ENCODE peak calls at places on chromosomes 5 and 9, in nine cellular contexts. J, Y, S, B, X, G, T, E and D are unnamed samples.

GRCh38 chr5:34655354-34655991 is 655 bp upstream of the RAI14 start:
- DNase-seq in T (peak; percentile 8), S (peak; percentile 90), J (peak; percentile 13), B (peak; percentile 89), E (peak; percentile 38), X (peak; percentile 86), G (no peak), Y (peak; percentile 58), D (no peak)

GRCh38 chr9:70419546-70420266 is 5.2 kb upstream of the KLF9 start:
- DNase-seq in J (peak; percentile 88), B (peak; percentile 92), G (peak; percentile 77), X (peak; percentile 98), Y (peak; percentile 73), S (peak; percentile 93), E (peak; percentile 74), T (peak; percentile 83), D (peak; percentile 65)

GRCh38 chr5:92102313-92102712 is 719.2 kb upstream of the ARRDC3 start:
- DNase-seq in G (no peak), B (no peak), E (no peak), T (no peak), Y (no peak), J (no peak), S (no peak), X (no peak), D (no peak)

GRCh38 chr9:14096182-14096922 is 217.6 kb downstream of the NFIB start:
- DNase-seq in T (no peak), X (peak; percentile 30), G (no peak), B (peak; percentile 82), E (no peak), J (no peak), Y (no peak), S (peak; percentile 96), D (peak; percentile 90)

GRCh38 chr5:23440703-23441102 is 66.7 kb upstream of the PRDM9 start:
- DNase-seq in J (no peak), B (no peak), X (no peak), G (no peak), T (no peak), S (no peak), Y (no peak), E (no peak), D (no peak)

GRCh38 chr5:74581988-74582365 is 58.6 kb downstream of the ENC1 start:
- DNase-seq in G (no peak), E (no peak), Y (no peak), S (peak; percentile 36), T (no peak), J (no peak), B (no peak), X (no peak), D (no peak)

GRCh38 chr9:117555964-117556629 is 141.2 kb upstream of the ASTN2 start:
- DNase-seq in J (no peak), X (peak; percentile 21), Y (peak; percentile 71), G (no peak), S (no peak), E (peak; percentile 83), B (peak; percentile 15), T (peak; percentile 14), D (no peak)

GRCh38 chr5:85017271-85017670 is 632.6 kb upstream of the EDIL3 start:
- DNase-seq in Y (no peak), E (no peak), B (no peak), T (no peak), X (no peak), J (no peak), S (peak; percentile 13), G (no peak), D (no peak)

GRCh38 chr5:111694183-111694582 is 62.8 kb downstream of the NREP start:
- DNase-seq in X (peak; percentile 91), E (no peak), G (no peak), Y (no peak), B (no peak), S (peak; percentile 30), J (no peak), T (no peak), D (no peak)